ENCODE peak calls at places on chromosomes 5 and 9, in eight cellular contexts. S is fibroblast of pulmonary artery; Z is cardiac muscle cell; O is Caco-2; J is dorsolateral prefrontal cortex; F is CD8-positive, alpha-beta T cell; E is fibroblast of lung; B is spleen. Y is an unnamed sample.

GRCh38 chr9:81621785-81622243 is 67.5 kb downstream of the TLE1 start:
- DNase-seq in J (no peak), Z (no peak), F (no peak), B (no peak), O (no peak), E (no peak), S (no peak), Y (no peak)

GRCh38 chr9:95010431-95010838 is 283.9 kb downstream of the AOPEP start:
- DNase-seq in B (no peak), O (no peak), S (no peak), F (no peak), J (no peak), E (no peak), Z (no peak), Y (no peak)

GRCh38 chr9:113355197-113355596 is 5.9 kb downstream of the BSPRY start:
- DNase-seq in F (no peak), B (no peak), J (no peak), E (peak; percentile 27), O (no peak), Z (peak; percentile 41), S (peak; percentile 38), Y (peak; percentile 6)

GRCh38 chr9:137138701-137139467 is at the start of gene GRIN1:
- DNase-seq in Z (peak; percentile 84), J (peak; percentile 59), E (no peak), O (no peak), F (peak; percentile 7), S (peak; percentile 34), B (no peak), Y (no peak)

GRCh38 chr5:91170266-91170665 is 212.9 kb downstream of the ARRDC3 start:
- DNase-seq in E (peak; percentile 63), B (no peak), F (no peak), Z (no peak), O (no peak), J (no peak), S (peak; percentile 74), Y (peak; percentile 64)

GRCh38 chr5:113378960-113379541 is 55.7 kb downstream of the TSSK1B start:
- DNase-seq in E (peak; percentile 75), Z (peak; percentile 71), B (no peak), S (peak; percentile 72), O (peak; percentile 53), F (peak; percentile 26), J (peak; percentile 60), Y (peak; percentile 62)

GRCh38 chr5:140600096-140600495 is 32.9 kb downstream of the CD14 start:
- DNase-seq in B (no peak), S (no peak), E (no peak), Z (no peak), O (no peak), F (no peak), J (no peak), Y (no peak)

GRCh38 chr9:93326654-93327053 is 124.8 kb upstream of the FAM120A start:
- DNase-seq in Z (no peak), F (no peak), J (no peak), O (no peak), E (no peak), B (no peak), S (no peak), Y (no peak)

DNA sequence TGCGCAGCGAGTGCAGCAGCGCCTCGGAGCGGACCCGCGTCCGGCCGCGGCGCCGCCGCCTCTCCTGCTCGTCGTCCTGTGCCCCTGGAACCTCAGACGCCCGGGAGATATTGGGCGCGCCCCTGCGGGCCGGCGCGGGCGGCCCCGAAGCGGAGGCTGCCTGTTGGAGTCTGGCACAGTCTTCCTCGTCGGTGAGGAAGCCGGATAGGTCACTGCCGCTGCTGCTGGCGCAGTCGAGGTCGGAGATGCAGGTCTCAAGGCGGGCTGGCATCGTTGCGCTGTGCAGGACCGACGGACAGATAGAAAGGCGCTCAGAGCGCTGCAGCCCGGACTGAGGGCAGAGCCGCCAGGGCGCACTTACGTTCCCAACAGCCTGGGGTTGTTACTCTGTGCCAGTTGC is 344 bp downstream of the NEUROG1 start:
- DNase-seq in O (no peak), S (no peak), E (no peak), B (no peak), Z (peak; percentile 33), J (no peak), F (no peak), Y (no peak)
- H3K4me3 ChIP-seq in O (no peak overlapping the region), S (no peak overlapping the region), E (no peak overlapping the region), B (peak overlapping the region; percentile 13), Z (no peak overlapping the region), J (no peak overlapping the region), F (no peak overlapping the region), Y (no peak overlapping the region)

GRCh38 chr5:177601577-177602457 is 1.9 kb downstream of the B4GALT7 start:
- DNase-seq in E (no peak), O (no peak), Z (peak; percentile 17), B (no peak), J (no peak), S (no peak), F (no peak), Y (no peak)
- TF ChIP-seq CTCF in E (no peak), O (peak; percentile 42), Z (no peak), B (no peak), J (no peak), S (no peak), F (no peak), Y (no peak)

DNA sequence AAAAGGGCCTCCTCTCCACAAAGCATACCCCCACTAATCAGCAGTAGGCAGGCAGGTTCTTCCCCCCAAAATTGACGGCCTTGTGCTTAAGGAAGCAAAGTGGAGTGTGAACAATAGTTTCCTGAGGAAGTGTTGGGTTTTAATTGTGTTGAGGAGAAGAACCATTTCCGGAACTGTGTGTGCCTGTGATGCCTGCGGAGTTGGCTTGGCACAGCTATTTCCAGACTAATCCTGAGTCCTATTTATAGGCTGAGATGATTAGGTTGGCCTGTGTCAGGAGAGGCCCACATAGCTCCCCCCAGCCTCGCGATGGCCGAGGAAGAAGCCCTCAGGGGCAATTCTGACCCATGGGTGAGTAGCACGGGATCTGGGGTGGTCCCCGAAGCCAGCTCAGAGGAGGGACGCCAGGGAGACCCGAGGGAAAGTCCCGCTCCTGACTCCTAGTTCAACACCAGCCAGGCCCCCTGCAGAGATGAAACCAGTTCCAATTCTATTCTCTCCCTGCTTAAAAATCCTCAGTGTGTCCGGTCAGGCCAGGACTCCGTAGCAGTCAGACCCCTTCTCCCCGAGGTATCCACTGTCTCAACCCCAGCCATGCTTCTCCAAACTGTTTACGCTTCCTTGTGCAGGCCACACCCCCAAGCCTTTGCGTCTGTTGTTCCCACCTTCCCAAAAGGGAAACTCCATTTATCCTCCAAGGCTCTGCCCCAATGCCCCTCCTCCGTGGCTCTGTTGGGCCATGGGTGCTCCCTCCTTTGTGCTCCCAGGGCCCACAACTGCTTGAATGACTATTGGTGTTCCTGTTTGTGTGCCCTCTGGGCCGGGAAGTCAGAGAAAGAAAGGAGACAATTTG is 18.1 kb downstream of the GSN start:
- DNase-seq in O (peak; percentile 69), S (peak; percentile 82), F (no peak), B (no peak), J (no peak), Z (peak; percentile 67), E (peak; percentile 63), Y (peak; percentile 67)
- H3K4me3 ChIP-seq in O (no peak overlapping the region), S (no peak overlapping the region), F (no peak overlapping the region), B (no peak overlapping the region), J (no peak overlapping the region), Z (no peak overlapping the region), E (no peak overlapping the region), Y (no peak overlapping the region)

DNA sequence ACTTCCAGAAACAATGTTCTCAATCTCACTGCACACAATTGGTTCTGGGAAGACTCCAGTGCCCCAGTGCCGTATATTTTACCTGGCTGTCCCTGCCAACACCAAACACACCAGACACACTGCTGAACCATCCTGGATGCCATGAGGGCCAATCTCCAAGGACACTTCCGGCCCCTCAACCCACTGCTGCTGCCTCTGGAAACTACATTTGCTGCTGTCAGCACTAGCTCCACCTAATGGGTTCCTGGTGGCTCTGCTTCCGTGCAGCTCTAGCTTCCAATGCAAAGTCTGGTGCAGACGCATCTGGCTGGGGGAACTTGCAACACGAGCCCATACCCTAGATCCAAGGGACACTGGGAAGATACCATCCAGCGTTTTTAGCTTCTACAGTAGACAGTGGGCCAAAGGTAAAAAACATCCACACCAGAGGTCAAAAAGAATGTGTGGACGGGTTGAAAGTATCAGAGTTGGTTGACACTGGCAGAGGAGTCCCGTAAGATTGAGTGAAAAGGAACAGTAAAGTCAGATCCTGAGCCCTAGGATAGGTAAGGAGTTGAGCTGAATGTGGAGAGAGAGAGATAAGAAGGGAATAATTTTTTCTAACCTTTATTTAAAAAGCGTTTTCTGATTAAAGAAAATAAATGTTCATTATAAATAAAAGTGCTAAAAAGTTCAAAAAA is 99.7 kb upstream of the KIF2A start:
- DNase-seq in F (no peak), O (peak; percentile 42), E (no peak), B (no peak), Z (peak; percentile 45), J (peak; percentile 23), S (peak; percentile 6), Y (no peak)
- TF ChIP-seq CTCF in F (no peak), O (peak; percentile 28), E (no peak), B (no peak), Z (peak; percentile 7), J (no peak), S (peak; percentile 10), Y (no peak)

GRCh38 chr5:119386945-119387344 is 31.1 kb downstream of the TNFAIP8 start:
- DNase-seq in F (no peak), B (no peak), Z (peak; percentile 80), J (no peak), E (peak; percentile 54), S (peak; percentile 60), O (no peak), Y (no peak)

GRCh38 chr5:119383008-119383407 is 27.2 kb downstream of the TNFAIP8 start:
- DNase-seq in Z (no peak), J (no peak), F (no peak), B (no peak), S (no peak), E (no peak), O (no peak), Y (no peak)

GRCh38 chr5:119387900-119388618 is 32.2 kb downstream of the TNFAIP8 start:
- DNase-seq in J (no peak), E (no peak), O (no peak), Z (no peak), F (no peak), B (no peak), S (no peak), Y (no peak)

GRCh38 chr5:119382167-119382566 is 26.3 kb downstream of the TNFAIP8 start:
- DNase-seq in O (no peak), J (no peak), F (no peak), S (no peak), Z (no peak), B (no peak), E (peak; percentile 71), Y (no peak)

DNA sequence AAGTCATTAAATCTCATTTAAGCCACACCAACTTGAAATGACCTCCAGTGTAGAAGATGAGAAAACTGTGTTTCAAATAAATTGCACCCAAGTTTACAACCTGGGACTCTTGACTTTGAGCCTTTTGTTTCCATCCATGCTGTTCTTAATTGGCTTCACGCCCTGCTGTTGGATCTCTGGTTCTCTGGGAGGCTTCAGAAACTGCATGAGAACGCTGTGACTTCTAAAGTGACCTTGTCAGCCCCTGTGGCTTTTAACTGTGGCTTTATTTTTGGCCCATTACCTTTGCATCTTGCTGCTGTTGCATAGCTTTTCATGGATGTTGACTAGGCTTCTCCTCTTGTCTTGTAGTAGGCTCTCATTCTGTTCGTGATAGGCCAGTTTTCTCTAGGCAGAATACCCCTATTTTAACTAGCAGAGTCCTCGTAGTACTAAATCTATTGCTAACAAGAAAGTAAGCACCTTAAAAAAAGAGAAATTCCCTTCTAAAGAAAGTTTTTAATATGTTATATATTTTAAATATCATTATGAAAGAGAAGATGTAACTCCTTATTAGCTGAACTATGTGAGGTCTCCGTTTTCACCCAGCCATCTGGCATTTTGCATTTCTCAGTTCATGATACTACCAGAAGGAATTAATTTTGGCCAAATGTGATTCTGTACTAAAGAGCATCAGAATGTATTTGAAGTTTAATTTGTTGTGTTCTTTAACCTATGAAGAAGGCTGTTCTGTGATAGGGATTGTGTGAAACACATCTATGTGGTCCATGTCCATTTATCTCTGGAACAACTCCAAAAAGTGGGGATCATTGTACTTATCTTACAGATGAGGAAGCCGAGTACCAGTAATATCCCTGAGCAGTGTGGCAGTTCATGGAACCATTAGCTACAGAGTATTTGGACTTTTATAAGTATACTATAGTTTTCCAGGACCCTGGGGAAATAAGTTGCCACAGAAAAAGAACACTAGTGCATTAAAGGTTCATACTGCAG is 29.6 kb downstream of the TNFAIP8 start:
- DNase-seq in Z (peak; percentile 54), S (no peak), J (no peak), F (no peak), E (no peak), O (no peak), B (no peak), Y (no peak)
- H3K4me3 ChIP-seq in Z (no peak overlapping the region), S (no peak overlapping the region), J (no peak overlapping the region), F (no peak overlapping the region), E (no peak overlapping the region), O (no peak overlapping the region), B (no peak overlapping the region), Y (no peak overlapping the region)

Y was measured in astrocyte of the spinal cord.